ENCODE peak calls at places on chromosomes 5 and 9, in nine cellular contexts. One of them, this sample, is unnamed.

GRCh38 chr5:149474198-149474597 is 77.0 kb downstream of the CSNK1A1 start:
- DNase-seq in mammary epithelial cell: peak; percentile 86
- DNase-seq in heart left ventricle: no peak
- DNase-seq in ovary: no peak
- DNase-seq in left lung: no peak
- DNase-seq in IMR-90: no peak
- DNase-seq in dorsolateral prefrontal cortex: no peak
- DNase-seq in CD8-positive, alpha-beta T cell: no peak
- DNase-seq in RWPE1: peak; percentile 87
- DNase-seq in this sample: no peak

GRCh38 chr9:134670042-134670525 is 28.5 kb downstream of the COL5A1 start:
- DNase-seq in left lung: no peak
- DNase-seq in CD8-positive, alpha-beta T cell: no peak
- DNase-seq in mammary epithelial cell: peak; percentile 42
- DNase-seq in IMR-90: peak; percentile 94
- DNase-seq in heart left ventricle: no peak
- DNase-seq in ovary: no peak
- DNase-seq in dorsolateral prefrontal cortex: no peak
- DNase-seq in RWPE1: peak; percentile 82
- DNase-seq in this sample: no peak

GRCh38 chr9:70044450-70045307 is 1.0 kb downstream of the MAMDC2 start:
- DNase-seq in heart left ventricle: no peak
- DNase-seq in CD8-positive, alpha-beta T cell: no peak
- DNase-seq in ovary: peak; percentile 57
- DNase-seq in left lung: no peak
- DNase-seq in IMR-90: peak; percentile 63
- DNase-seq in mammary epithelial cell: peak; percentile 78
- DNase-seq in dorsolateral prefrontal cortex: peak; percentile 20
- DNase-seq in RWPE1: peak; percentile 54
- DNase-seq in this sample: no peak

GRCh38 chr5:132268698-132269551 is 11.4 kb downstream of the PDLIM4 start:
- DNase-seq in mammary epithelial cell: peak; percentile 25
- DNase-seq in heart left ventricle: no peak
- DNase-seq in CD8-positive, alpha-beta T cell: no peak
- DNase-seq in dorsolateral prefrontal cortex: no peak
- DNase-seq in left lung: no peak
- DNase-seq in IMR-90: peak; percentile 76
- DNase-seq in RWPE1: no peak
- DNase-seq in ovary: no peak
- DNase-seq in this sample: no peak

GRCh38 chr5:161709239-161709638 is 23.7 kb downstream of the GABRA6 start:
- DNase-seq in left lung: no peak
- DNase-seq in RWPE1: no peak
- DNase-seq in mammary epithelial cell: no peak
- DNase-seq in ovary: no peak
- DNase-seq in CD8-positive, alpha-beta T cell: no peak
- DNase-seq in dorsolateral prefrontal cortex: no peak
- DNase-seq in IMR-90: no peak
- DNase-seq in heart left ventricle: no peak
- DNase-seq in this sample: no peak

GRCh38 chr5:149153751-149154610 is 12.7 kb downstream of the ABLIM3 start:
- DNase-seq in IMR-90: peak; percentile 75
- DNase-seq in ovary: no peak
- DNase-seq in CD8-positive, alpha-beta T cell: no peak
- DNase-seq in left lung: peak; percentile 56
- DNase-seq in heart left ventricle: peak; percentile 69
- DNase-seq in dorsolateral prefrontal cortex: peak; percentile 48
- DNase-seq in mammary epithelial cell: no peak
- DNase-seq in RWPE1: no peak
- DNase-seq in this sample: no peak

GRCh38 chr9:16303506-16303905 is 567.0 kb downstream of the BNC2 start:
- DNase-seq in IMR-90: no peak
- DNase-seq in heart left ventricle: no peak
- DNase-seq in mammary epithelial cell: no peak
- DNase-seq in ovary: no peak
- DNase-seq in dorsolateral prefrontal cortex: no peak
- DNase-seq in CD8-positive, alpha-beta T cell: no peak
- DNase-seq in left lung: no peak
- DNase-seq in RWPE1: no peak
- DNase-seq in this sample: no peak

GRCh38 chr5:141517321-141517720 is 28.4 kb downstream of the PCDHGC5 start:
- DNase-seq in ovary: no peak
- DNase-seq in heart left ventricle: no peak
- DNase-seq in dorsolateral prefrontal cortex: no peak
- DNase-seq in mammary epithelial cell: no peak
- DNase-seq in left lung: no peak
- DNase-seq in IMR-90: no peak
- DNase-seq in CD8-positive, alpha-beta T cell: no peak
- DNase-seq in RWPE1: no peak
- DNase-seq in this sample: no peak

GRCh38 chr9:126050605-126050990 is 276.0 kb upstream of the MVB12B start:
- DNase-seq in mammary epithelial cell: no peak
- DNase-seq in ovary: no peak
- DNase-seq in dorsolateral prefrontal cortex: no peak
- DNase-seq in heart left ventricle: no peak
- DNase-seq in RWPE1: no peak
- DNase-seq in IMR-90: no peak
- DNase-seq in CD8-positive, alpha-beta T cell: no peak
- DNase-seq in left lung: no peak
- DNase-seq in this sample: no peak

GRCh38 chr5:107576736-107577440 is 93.8 kb downstream of the EFNA5 start:
- DNase-seq in mammary epithelial cell: peak; percentile 87
- DNase-seq in dorsolateral prefrontal cortex: no peak
- DNase-seq in heart left ventricle: no peak
- DNase-seq in ovary: no peak
- DNase-seq in left lung: no peak
- DNase-seq in IMR-90: no peak
- DNase-seq in RWPE1: peak; percentile 89
- DNase-seq in CD8-positive, alpha-beta T cell: no peak
- DNase-seq in this sample: no peak

GRCh38 chr5:61229416-61229815 is 67.1 kb upstream of the SMIM15 start:
- DNase-seq in heart left ventricle: no peak
- DNase-seq in ovary: no peak
- DNase-seq in left lung: no peak
- DNase-seq in mammary epithelial cell: no peak
- DNase-seq in IMR-90: no peak
- DNase-seq in dorsolateral prefrontal cortex: no peak
- DNase-seq in RWPE1: no peak
- DNase-seq in CD8-positive, alpha-beta T cell: no peak
- DNase-seq in this sample: no peak

GRCh38 chr5:89628876-89629635 is 746.1 kb upstream of the MEF2C start:
- DNase-seq in heart left ventricle: no peak
- DNase-seq in ovary: no peak
- DNase-seq in dorsolateral prefrontal cortex: no peak
- DNase-seq in IMR-90: no peak
- DNase-seq in CD8-positive, alpha-beta T cell: no peak
- DNase-seq in left lung: no peak
- DNase-seq in mammary epithelial cell: peak; percentile 41
- DNase-seq in RWPE1: no peak
- DNase-seq in this sample: no peak

GRCh38 chr5:74978347-74978746 is 74.0 kb downstream of the GCNT4 start:
- DNase-seq in left lung: no peak
- DNase-seq in heart left ventricle: no peak
- DNase-seq in mammary epithelial cell: no peak
- DNase-seq in IMR-90: no peak
- DNase-seq in dorsolateral prefrontal cortex: no peak
- DNase-seq in ovary: no peak
- DNase-seq in RWPE1: no peak
- DNase-seq in CD8-positive, alpha-beta T cell: no peak
- DNase-seq in this sample: no peak

GRCh38 chr5:31531543-31531887 is 378 bp downstream of the DROSHA start:
- DNase-seq in RWPE1: peak; percentile 24
- DNase-seq in heart left ventricle: no peak
- DNase-seq in dorsolateral prefrontal cortex: peak; percentile 41
- DNase-seq in mammary epithelial cell: peak; percentile 23
- DNase-seq in IMR-90: no peak
- DNase-seq in ovary: no peak
- DNase-seq in CD8-positive, alpha-beta T cell: no peak
- DNase-seq in left lung: no peak
- DNase-seq in this sample: no peak

GRCh38 chr9:103798620-103799019 is 295.5 kb upstream of the SMC2 start:
- DNase-seq in ovary: no peak
- DNase-seq in IMR-90: no peak
- DNase-seq in heart left ventricle: no peak
- DNase-seq in mammary epithelial cell: peak; percentile 84
- DNase-seq in RWPE1: peak; percentile 85
- DNase-seq in CD8-positive, alpha-beta T cell: no peak
- DNase-seq in left lung: no peak
- DNase-seq in dorsolateral prefrontal cortex: no peak
- DNase-seq in this sample: no peak

GRCh38 chr9:95316794-95317118 is 753 bp downstream of the FANCC start:
- DNase-seq in mammary epithelial cell: peak; percentile 75
- DNase-seq in CD8-positive, alpha-beta T cell: peak; percentile 11
- DNase-seq in dorsolateral prefrontal cortex: peak; percentile 31
- DNase-seq in RWPE1: peak; percentile 96
- DNase-seq in heart left ventricle: peak; percentile 49
- DNase-seq in IMR-90: peak; percentile 50
- DNase-seq in left lung: peak; percentile 83
- DNase-seq in ovary: peak; percentile 33
- DNase-seq in this sample: no peak

GRCh38 chr5:140205216-140205615 is 30.2 kb downstream of the CYSTM1 start:
- DNase-seq in heart left ventricle: no peak
- DNase-seq in CD8-positive, alpha-beta T cell: no peak
- DNase-seq in left lung: no peak
- DNase-seq in ovary: no peak
- DNase-seq in mammary epithelial cell: no peak
- DNase-seq in RWPE1: no peak
- DNase-seq in dorsolateral prefrontal cortex: no peak
- DNase-seq in IMR-90: no peak
- DNase-seq in this sample: no peak

GRCh38 chr5:149186506-149186905 is 45.2 kb downstream of the ABLIM3 start:
- DNase-seq in heart left ventricle: no peak
- DNase-seq in dorsolateral prefrontal cortex: no peak
- DNase-seq in left lung: no peak
- DNase-seq in CD8-positive, alpha-beta T cell: no peak
- DNase-seq in RWPE1: no peak
- DNase-seq in mammary epithelial cell: no peak
- DNase-seq in IMR-90: no peak
- DNase-seq in ovary: no peak
- DNase-seq in this sample: no peak

GRCh38 chr5:34599471-34600117 is 56.5 kb upstream of the RAI14 start:
- DNase-seq in left lung: no peak
- DNase-seq in ovary: no peak
- DNase-seq in heart left ventricle: no peak
- DNase-seq in CD8-positive, alpha-beta T cell: no peak
- DNase-seq in IMR-90: no peak
- DNase-seq in mammary epithelial cell: peak; percentile 72
- DNase-seq in dorsolateral prefrontal cortex: no peak
- DNase-seq in RWPE1: no peak
- DNase-seq in this sample: no peak

GRCh38 chr9:99563364-99563763 is 258.3 kb upstream of the NR4A3 start:
- DNase-seq in mammary epithelial cell: no peak
- DNase-seq in dorsolateral prefrontal cortex: no peak
- DNase-seq in heart left ventricle: no peak
- DNase-seq in IMR-90: no peak
- DNase-seq in ovary: no peak
- DNase-seq in RWPE1: no peak
- DNase-seq in CD8-positive, alpha-beta T cell: no peak
- DNase-seq in left lung: no peak
- DNase-seq in this sample: no peak
- TF ChIP-seq CTCF in mammary epithelial cell: no peak
- TF ChIP-seq CTCF in dorsolateral prefrontal cortex: no peak
- TF ChIP-seq CTCF in heart left ventricle: no peak
- TF ChIP-seq CTCF in IMR-90: no peak
- TF ChIP-seq CTCF in ovary: no peak
- TF ChIP-seq CTCF in RWPE1: no peak
- TF ChIP-seq CTCF in CD8-positive, alpha-beta T cell: no peak
- TF ChIP-seq CTCF in left lung: no peak
- TF ChIP-seq CTCF in this sample: no peak

GRCh38 chr9:116897181-116897580 is 210.1 kb downstream of the TRIM32 start:
- DNase-seq in IMR-90: no peak
- DNase-seq in CD8-positive, alpha-beta T cell: no peak
- DNase-seq in mammary epithelial cell: no peak
- DNase-seq in RWPE1: no peak
- DNase-seq in heart left ventricle: no peak
- DNase-seq in left lung: no peak
- DNase-seq in dorsolateral prefrontal cortex: no peak
- DNase-seq in ovary: no peak
- DNase-seq in this sample: no peak

GRCh38 chr9:116888066-116888465 is 201.0 kb downstream of the TRIM32 start:
- DNase-seq in CD8-positive, alpha-beta T cell: no peak
- DNase-seq in heart left ventricle: no peak
- DNase-seq in mammary epithelial cell: no peak
- DNase-seq in IMR-90: no peak
- DNase-seq in dorsolateral prefrontal cortex: no peak
- DNase-seq in ovary: no peak
- DNase-seq in left lung: no peak
- DNase-seq in RWPE1: no peak
- DNase-seq in this sample: no peak

GRCh38 chr9:116895956-116896355 is 208.9 kb downstream of the TRIM32 start:
- DNase-seq in dorsolateral prefrontal cortex: no peak
- DNase-seq in RWPE1: no peak
- DNase-seq in mammary epithelial cell: no peak
- DNase-seq in CD8-positive, alpha-beta T cell: no peak
- DNase-seq in left lung: no peak
- DNase-seq in heart left ventricle: no peak
- DNase-seq in ovary: no peak
- DNase-seq in IMR-90: no peak
- DNase-seq in this sample: no peak

DNA sequence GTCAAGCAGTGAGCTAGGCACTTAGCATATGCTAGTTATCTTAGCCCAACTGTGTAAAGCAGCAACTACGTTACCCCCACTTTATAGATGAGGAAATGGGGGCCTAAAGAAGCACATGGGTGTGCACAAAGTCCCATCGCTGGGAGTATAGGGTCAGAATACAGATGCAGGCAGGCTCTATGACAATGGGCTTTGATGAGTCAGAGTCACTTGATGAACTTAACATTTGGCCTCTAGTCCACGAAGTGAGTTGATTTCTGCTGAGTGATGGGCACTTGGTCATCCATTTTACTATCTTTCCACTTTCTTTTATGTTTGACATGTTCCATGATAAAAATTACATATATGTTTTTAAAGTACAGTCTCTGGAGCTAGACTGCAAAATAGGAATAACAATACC is 204.3 kb downstream of the TRIM32 start:
- DNase-seq in dorsolateral prefrontal cortex: no peak
- DNase-seq in CD8-positive, alpha-beta T cell: no peak
- DNase-seq in RWPE1: no peak
- DNase-seq in left lung: no peak
- DNase-seq in ovary: no peak
- DNase-seq in mammary epithelial cell: no peak
- DNase-seq in heart left ventricle: no peak
- DNase-seq in IMR-90: no peak
- DNase-seq in this sample: no peak
- H3K27ac ChIP-seq in dorsolateral prefrontal cortex: no peak overlapping the region
- H3K27ac ChIP-seq in CD8-positive, alpha-beta T cell: no peak overlapping the region
- H3K27ac ChIP-seq in RWPE1: no peak overlapping the region
- H3K27ac ChIP-seq in left lung: no peak overlapping the region
- H3K27ac ChIP-seq in ovary: no peak overlapping the region
- H3K27ac ChIP-seq in mammary epithelial cell: no peak overlapping the region
- H3K27ac ChIP-seq in heart left ventricle: no peak overlapping the region
- H3K27ac ChIP-seq in IMR-90: no peak overlapping the region
- H3K27ac ChIP-seq in this sample: no peak overlapping the region

GRCh38 chr5:173786296-173787187 is 101.6 kb upstream of the CPEB4 start:
- DNase-seq in CD8-positive, alpha-beta T cell: no peak
- DNase-seq in RWPE1: no peak
- DNase-seq in mammary epithelial cell: no peak
- DNase-seq in left lung: peak; percentile 23
- DNase-seq in ovary: no peak
- DNase-seq in IMR-90: no peak
- DNase-seq in heart left ventricle: no peak
- DNase-seq in dorsolateral prefrontal cortex: no peak
- DNase-seq in this sample: no peak
- TF ChIP-seq CTCF in CD8-positive, alpha-beta T cell: no peak
- TF ChIP-seq CTCF in RWPE1: no peak
- TF ChIP-seq CTCF in mammary epithelial cell: no peak
- TF ChIP-seq CTCF in left lung: peak; percentile 33
- TF ChIP-seq CTCF in ovary: no peak
- TF ChIP-seq CTCF in IMR-90: no peak
- TF ChIP-seq CTCF in heart left ventricle: no peak
- TF ChIP-seq CTCF in dorsolateral prefrontal cortex: no peak
- TF ChIP-seq CTCF in this sample: no peak

GRCh38 chr5:145776886-145777285 is 58.3 kb downstream of the PRELID2 start:
- DNase-seq in RWPE1: no peak
- DNase-seq in left lung: no peak
- DNase-seq in CD8-positive, alpha-beta T cell: no peak
- DNase-seq in dorsolateral prefrontal cortex: no peak
- DNase-seq in heart left ventricle: no peak
- DNase-seq in mammary epithelial cell: peak; percentile 30
- DNase-seq in IMR-90: peak; percentile 62
- DNase-seq in ovary: no peak
- DNase-seq in this sample: no peak
- H3K27ac ChIP-seq in RWPE1: no peak overlapping the region
- H3K27ac ChIP-seq in left lung: no peak overlapping the region
- H3K27ac ChIP-seq in CD8-positive, alpha-beta T cell: no peak overlapping the region
- H3K27ac ChIP-seq in dorsolateral prefrontal cortex: no peak overlapping the region
- H3K27ac ChIP-seq in heart left ventricle: no peak overlapping the region
- H3K27ac ChIP-seq in mammary epithelial cell: peak overlapping the region; percentile 55
- H3K27ac ChIP-seq in IMR-90: no peak overlapping the region
- H3K27ac ChIP-seq in ovary: no peak overlapping the region
- H3K27ac ChIP-seq in this sample: no peak overlapping the region